ENCODE peak calls at places on chromosomes 7 and 10, in nine cellular contexts. E, S, A, V, M, U, L, N and O are unnamed samples.

GRCh38 chr10:102157224-102157623 is 5.0 kb downstream of the NOLC1 start:
- DNase-seq in E (no peak), S (no peak), A (no peak), V (no peak), M (no peak), U (peak; percentile 58), L (no peak), N (no peak), O (no peak)

GRCh38 chr10:78617633-78618032 is 451.1 kb upstream of the ZMIZ1 start:
- DNase-seq in E (no peak), S (no peak), A (no peak), V (no peak), M (no peak), U (no peak), L (no peak), N (no peak), O (no peak)

GRCh38 chr7:157574120-157574519 is 237.3 kb downstream of the DNAJB6 start:
- DNase-seq in E (no peak), S (no peak), A (peak; percentile 9), V (no peak), M (no peak), U (no peak), L (no peak), N (no peak), O (no peak)

GRCh38 chr7:92179393-92179924 is 517 bp upstream of the LRRD1 start:
- DNase-seq in E (no peak), S (peak; percentile 18), A (no peak), V (no peak), M (no peak), U (peak; percentile 38), L (no peak), N (peak; percentile 6), O (peak; percentile 1)

GRCh38 chr7:142375710-142376313 is 118.0 kb upstream of the PRSS58 start:
- DNase-seq in E (peak; percentile 92), S (no peak), A (peak; percentile 23), V (no peak), M (peak; percentile 20), U (no peak), L (no peak), N (peak; percentile 66), O (peak; percentile 30)

GRCh38 chr10:22737587-22737986 is 23.2 kb upstream of the PIP4K2A start:
- DNase-seq in E (no peak), S (peak; percentile 53), A (no peak), V (peak; percentile 88), M (peak; percentile 82), U (no peak), L (no peak), N (no peak), O (peak; percentile 90)

GRCh38 chr10:127694580-127695193 is 42.3 kb upstream of the FOXI2 start:
- DNase-seq in E (peak; percentile 81), S (no peak), A (peak; percentile 48), V (no peak), M (peak; percentile 76), U (peak; percentile 54), L (no peak), N (peak; percentile 58), O (peak; percentile 33)

GRCh38 chr7:27196287-27196739 is 3.6 kb downstream of the HOXA13 start:
- DNase-seq in E (peak; percentile 73), S (peak; percentile 84), A (peak; percentile 82), V (peak; percentile 74), M (peak; percentile 74), U (peak; percentile 77), L (peak; percentile 93), N (peak; percentile 82), O (peak; percentile 88)

GRCh38 chr10:43822509-43823236 is 174.0 kb upstream of the ZNF32 start:
- DNase-seq in E (no peak), S (no peak), A (no peak), V (no peak), M (peak; percentile 54), U (no peak), L (no peak), N (no peak), O (no peak)

GRCh38 chr10:98488669-98489430 is 42.1 kb upstream of the HPS1 start:
- DNase-seq in E (no peak), S (no peak), A (no peak), V (no peak), M (peak; percentile 55), U (no peak), L (no peak), N (no peak), O (no peak)

GRCh38 chr10:18352175-18352574 is 212.0 kb downstream of the CACNB2 start:
- DNase-seq in E (no peak), S (no peak), A (no peak), V (no peak), M (no peak), U (no peak), L (no peak), N (no peak), O (no peak)